ENCODE peak calls at places on chromosomes 4 and X, in eight cellular contexts. U is stimulated activated CD8-positive, alpha-beta memory T cell treated with anti-CD3 and anti-CD28 coated beads, Interleukin-4, amount 100 ng/mL, for 48 hours; H is substantia nigra; I is H7; O is activated B cell treated with CpG ODN at 0.5 μM for 24 hours; T is left colon; X is suprapubic skin; Q is hippocampal formation. D is an unnamed sample.

GRCh38 chrX:2385224-2385623 is 115.6 kb downstream of the DHRSX start:
- DNase-seq in U (no peak), I (no peak), X (no peak), Q (no peak), O (no peak), T (no peak), H (no peak), D (no peak)

GRCh38 chr4:185183622-185184281 is 20.0 kb downstream of the CFAP97 start:
- DNase-seq in Q (peak; percentile 60), U (peak; percentile 83), T (peak; percentile 74), O (no peak), X (peak; percentile 81), I (peak; percentile 34), H (peak; percentile 45), D (peak; percentile 43)

GRCh38 chrX:72621163-72621562 is 48.5 kb upstream of the HDAC8 start:
- DNase-seq in H (no peak), X (no peak), U (no peak), T (no peak), I (no peak), O (no peak), Q (no peak), D (no peak)

GRCh38 chr4:20615492-20616136 is 84.6 kb upstream of the PACRGL start:
- DNase-seq in I (no peak), T (no peak), O (no peak), X (no peak), U (no peak), H (no peak), Q (no peak), D (no peak)

GRCh38 chrX:64206556-64207162 is 1.2 kb upstream of the AMER1 start:
- DNase-seq in H (no peak), X (no peak), Q (no peak), O (no peak), U (peak; percentile 22), I (no peak), T (peak; percentile 28), D (no peak)

GRCh38 chr4:145954924-145955339 is 16.3 kb upstream of the ZNF827 start:
- DNase-seq in T (no peak), O (no peak), X (no peak), Q (no peak), I (no peak), H (no peak), U (no peak), D (no peak)

GRCh38 chr4:88731359-88731758 is 33.7 kb upstream of the NAP1L5 start:
- DNase-seq in O (no peak), Q (no peak), T (no peak), U (no peak), I (no peak), H (no peak), X (no peak), D (no peak)

GRCh38 chr4:135185256-135185655 is 983.7 kb upstream of the PABPC4L start:
- DNase-seq in O (no peak), Q (no peak), H (no peak), X (no peak), I (peak; percentile 19), U (no peak), T (no peak), D (peak; percentile 18)

GRCh38 chr4:173040200-173040599 is 128.4 kb upstream of the GALNT7 start:
- DNase-seq in I (no peak), H (no peak), U (no peak), T (no peak), X (no peak), Q (no peak), O (no peak), D (no peak)

GRCh38 chrX:78104447-78105176 is 564 bp downstream of the PGK1 start:
- DNase-seq in I (peak; percentile 30), X (peak; percentile 68), H (no peak), T (peak; percentile 74), O (no peak), Q (no peak), U (peak; percentile 38), D (peak; percentile 56)

GRCh38 chrX:53621418-53621986 is 65.0 kb downstream of the HUWE1 start:
- DNase-seq in O (no peak), H (no peak), I (no peak), Q (no peak), T (no peak), X (no peak), U (no peak), D (no peak)

D was measured in ELF-1.